ENCODE peak calls at places on chromosomes 16 and 17, in four cellular contexts. X is A549, E is HepG2, V is K562. F is an unnamed sample.

GRCh38 chr17:65047939-65048338 is 8.6 kb downstream of the GNA13 start:
- DNase-seq in E (no peak), V (no peak), X (no peak), F (no peak)

GRCh38 chr16:69469807-69470561 is 45.6 kb downstream of the CYB5B start:
- DNase-seq in V (no peak), E (no peak), X (no peak), F (no peak)

GRCh38 chr16:17037499-17037898 is 433.3 kb downstream of the XYLT1 start:
- DNase-seq in E (no peak), X (no peak), V (no peak), F (no peak)

GRCh38 chr16:19595043-19595767 is 39.7 kb downstream of the VPS35L start:
- DNase-seq in X (peak; percentile 76), V (no peak), E (no peak), F (no peak)

GRCh38 chr16:2009302-2009711 is 314 bp downstream of the ZNF598 start:
- DNase-seq in X (no peak), E (no peak), V (no peak), F (no peak)

GRCh38 chr16:84625556-84625955 is 7.7 kb upstream of the COTL1 start:
- DNase-seq in X (no peak), E (no peak), V (no peak), F (no peak)

GRCh38 chr17:44623070-44623725 is 33.1 kb upstream of the MEIOC start:
- DNase-seq in E (peak; percentile 18), X (no peak), V (no peak), F (no peak)

GRCh38 chr16:49592507-49593422 is 219.2 kb downstream of the C16orf78 start:
- DNase-seq in E (peak; percentile 28), V (peak; percentile 44), X (peak; percentile 69), F (peak; percentile 72)

GRCh38 chr16:85392756-85393673 is 220.1 kb upstream of the GSE1 start:
- DNase-seq in X (no peak), V (no peak), E (no peak), F (peak; percentile 7)

GRCh38 chr16:17063156-17063555 is 407.6 kb downstream of the XYLT1 start:
- DNase-seq in V (no peak), X (no peak), E (no peak), F (no peak)

GRCh38 chr16:7420843-7421242 is 88.2 kb downstream of the RBFOX1 start:
- DNase-seq in X (no peak), E (no peak), V (no peak), F (no peak)

GRCh38 chr17:81031571-81032550 is 3.1 kb upstream of the BAIAP2 start:
- DNase-seq in E (no peak), X (no peak), V (no peak), F (no peak)

GRCh38 chr16:66304961-66305360 is 61.5 kb upstream of the CDH5 start:
- DNase-seq in V (no peak), E (no peak), X (no peak), F (no peak)

GRCh38 chr16:47774661-47775060 is 313.5 kb downstream of the PHKB start:
- DNase-seq in V (peak; percentile 18), X (no peak), E (peak; percentile 67), F (peak; percentile 52)

GRCh38 chr16:66293932-66294331 is 72.6 kb upstream of the CDH5 start:
- DNase-seq in V (no peak), E (no peak), X (no peak), F (no peak)

GRCh38 chr17:17510456-17511292 is 14.5 kb upstream of the RASD1 start:
- DNase-seq in E (no peak), V (no peak), X (no peak), F (no peak)

GRCh38 chr17:27466376-27466747 is 10.1 kb downstream of the KSR1 start:
- DNase-seq in E (no peak), X (no peak), V (no peak), F (no peak)

GRCh38 chr16:82653550-82654511 is 27.1 kb downstream of the CDH13 start:
- DNase-seq in E (peak; percentile 19), X (peak; percentile 44), V (peak; percentile 5), F (no peak)

GRCh38 chr17:28503420-28503819 is 2.7 kb upstream of the FOXN1 start:
- DNase-seq in V (no peak), E (no peak), X (no peak), F (no peak)

GRCh38 chr17:56676807-56677206 is 83.3 kb downstream of the NOG start:
- DNase-seq in V (no peak), X (no peak), E (no peak), F (no peak)

GRCh38 chr17:2398188-2398587 is 2.7 kb downstream of the MNT start:
- DNase-seq in V (no peak), E (no peak), X (no peak), F (no peak)

GRCh38 chr17:72984145-72984924 is 108.2 kb downstream of the SLC39A11 start:
- DNase-seq in X (no peak), V (no peak), E (no peak), F (no peak)

GRCh38 chr17:80761421-80761871 is 216.8 kb downstream of the RPTOR start:
- DNase-seq in E (no peak), V (no peak), X (peak; percentile 55), F (no peak)

GRCh38 chr16:88923450-88923849 is 53.6 kb downstream of the CBFA2T3 start:
- DNase-seq in V (no peak), E (no peak), X (no peak), F (no peak)

GRCh38 chr17:41894791-41895331 is 23.9 kb downstream of the ACLY start:
- DNase-seq in X (no peak), E (no peak), V (no peak), F (no peak)

GRCh38 chr17:63693411-63694113 is 6.4 kb downstream of the LIMD2 start:
- DNase-seq in V (no peak), E (no peak), X (no peak), F (no peak)

GRCh38 chr17:65013613-65014391 is 42.7 kb downstream of the GNA13 start:
- DNase-seq in X (no peak), V (no peak), E (peak; percentile 28), F (no peak)

GRCh38 chr16:67055712-67056487 is 27.0 kb downstream of the CBFB start:
- DNase-seq in X (peak; percentile 36), E (peak; percentile 29), V (peak; percentile 57), F (no peak)

GRCh38 chr17:27082775-27083154 is 211.1 kb upstream of the WSB1 start:
- DNase-seq in X (no peak), V (no peak), E (no peak), F (no peak)

GRCh38 chr17:45428050-45428953 is 4.4 kb downstream of the ARHGAP27 start:
- DNase-seq in E (peak; percentile 67), X (peak; percentile 94), V (peak; percentile 68), F (peak; percentile 86)

GRCh38 chr17:68054296-68054900 is 18.9 kb downstream of the KPNA2 start:
- DNase-seq in X (no peak), E (no peak), V (no peak), F (no peak)

GRCh38 chr17:28216032-28216431 is 103.0 kb upstream of the TMEM97 start:
- DNase-seq in E (no peak), X (no peak), V (no peak), F (no peak)

GRCh38 chr16:10349851-10350250 is 36.0 kb upstream of the ATF7IP2 start:
- DNase-seq in E (no peak), V (no peak), X (no peak), F (no peak)
- TF ChIP-seq CTCF in E (no peak), V (no peak), X (no peak), F (no peak)

DNA sequence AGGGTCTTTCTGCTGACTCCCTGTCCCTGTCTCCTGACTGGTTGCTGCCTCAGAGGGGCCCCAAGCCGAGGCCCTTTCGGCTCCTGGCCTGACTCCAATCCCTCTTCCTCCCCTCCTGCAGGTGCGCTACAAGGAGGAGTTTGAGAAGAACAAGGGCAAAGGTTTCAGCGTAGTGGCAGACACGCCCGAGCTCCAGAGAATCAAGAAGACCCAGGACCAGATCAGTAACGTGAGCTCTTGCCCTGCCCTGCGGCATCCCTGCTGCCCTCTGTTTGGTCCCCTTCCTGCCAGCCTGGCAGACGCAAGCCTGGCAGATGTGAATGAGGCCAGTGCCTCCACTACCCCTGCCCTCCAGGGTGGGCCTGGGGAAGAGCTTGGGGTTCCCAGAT is 27.1 kb upstream of the LASP1NB start:
- DNase-seq in V (no peak), E (no peak), X (no peak), F (no peak)
- TF ChIP-seq ESRRA in V (no peak), E (no peak), X (no peak), F (no peak)

DNA sequence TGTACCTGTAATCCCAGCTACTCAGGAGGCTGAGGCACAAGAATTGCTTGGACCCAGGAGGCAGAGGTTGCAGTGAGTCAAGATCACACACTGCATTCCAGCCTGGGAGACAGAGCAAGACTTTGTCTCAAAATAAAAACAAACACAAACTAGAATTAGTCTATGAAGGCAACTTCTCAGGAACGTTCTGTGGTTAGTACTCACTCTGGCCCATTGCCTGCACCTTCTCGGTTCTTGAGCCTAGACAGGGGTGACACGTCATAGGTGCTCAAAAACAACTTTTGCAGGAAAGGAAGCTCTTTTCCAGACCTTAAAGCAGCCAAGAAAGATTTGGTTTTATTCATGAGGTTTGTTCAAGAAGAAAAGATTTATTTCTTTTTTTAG is 22.3 kb upstream of the CNOT1 start:
- DNase-seq in X (no peak), E (no peak), V (no peak), F (no peak)
- TF ChIP-seq JUN in X (no peak), E (no peak), V (no peak), F (no peak)

GRCh38 chr17:34161600-34161999 is 93.5 kb upstream of the CCL2 start:
- DNase-seq in E (no peak), V (no peak), X (no peak), F (no peak)

GRCh38 chr17:34167359-34167758 is 87.7 kb upstream of the CCL2 start:
- DNase-seq in V (no peak), X (no peak), E (no peak), F (no peak)

GRCh38 chr17:34163123-34163522 is 92.0 kb upstream of the CCL2 start:
- DNase-seq in X (no peak), V (no peak), E (no peak), F (no peak)

GRCh38 chr17:34166394-34166793 is 88.7 kb upstream of the CCL2 start:
- DNase-seq in V (no peak), X (no peak), E (no peak), F (no peak)

DNA sequence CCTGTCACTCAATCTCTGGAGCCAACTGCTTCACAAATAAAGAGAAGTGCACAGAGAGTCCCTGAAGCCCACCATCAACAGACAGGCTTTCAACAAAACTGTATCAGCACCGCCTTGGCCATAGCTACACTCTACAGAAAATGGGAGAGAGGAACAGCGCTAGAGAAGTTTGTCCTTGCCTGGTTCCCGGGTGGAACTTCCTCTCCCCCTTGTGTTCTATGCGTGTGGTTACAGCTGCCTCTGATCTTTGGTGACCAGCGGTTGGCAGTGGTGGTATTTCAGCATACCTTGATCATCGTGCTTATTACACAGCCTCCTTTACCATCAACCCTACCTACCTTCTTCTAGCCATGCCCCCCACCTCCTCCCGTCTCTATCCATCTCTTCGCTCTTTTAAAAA is 91.4 kb upstream of the CCL2 start:
- DNase-seq in E (peak; percentile 9), V (peak; percentile 20), X (peak; percentile 23), F (peak; percentile 44)
- TF ChIP-seq CTCF in E (peak; percentile 47), V (peak; percentile 61), X (peak; percentile 32), F (peak; percentile 39)

F was measured in WTC11.